ENCODE peak calls at places on chromosomes 4 and X, in seven cellular contexts. One of them, this sample, is unnamed. For H3K4me1 and H3K36me3, the result is how much of the 10 kb centered on the place peaks cover.

GRCh38 chr4:113212613-113213012 is 163.2 kb downstream of the ANK2 start:
- DNase-seq in left ventricle myocardium inferior: no peak
- DNase-seq in pancreas: no peak
- DNase-seq in breast epithelium: no peak
- DNase-seq in OCI-LY7: no peak
- DNase-seq in esophagus squamous epithelium: no peak
- DNase-seq in lower lobe of right lung: no peak
- DNase-seq in this sample: no peak

GRCh38 chrX:140701480-140701879 is 8.1 kb upstream of the LINC00632 start:
- DNase-seq in left ventricle myocardium inferior: no peak
- DNase-seq in pancreas: no peak
- DNase-seq in breast epithelium: no peak
- DNase-seq in OCI-LY7: no peak
- DNase-seq in esophagus squamous epithelium: no peak
- DNase-seq in lower lobe of right lung: no peak
- DNase-seq in this sample: no peak

GRCh38 chrX:149939271-149940014 is 1.2 kb upstream of the EOLA2 start:
- DNase-seq in left ventricle myocardium inferior: peak
- DNase-seq in pancreas: peak
- DNase-seq in breast epithelium: peak
- DNase-seq in OCI-LY7: peak
- DNase-seq in esophagus squamous epithelium: peak
- DNase-seq in lower lobe of right lung: peak
- DNase-seq in this sample: peak

GRCh38 chr4:134201216-134202098 is at the start of gene PABPC4L:
- DNase-seq in left ventricle myocardium inferior: peak
- DNase-seq in pancreas: peak
- DNase-seq in breast epithelium: no peak
- DNase-seq in OCI-LY7: no peak
- DNase-seq in esophagus squamous epithelium: no peak
- DNase-seq in lower lobe of right lung: peak
- DNase-seq in this sample: no peak

GRCh38 chr4:85127653-85128052 is 161.2 kb upstream of the WDFY3 start:
- DNase-seq in left ventricle myocardium inferior: no peak
- DNase-seq in pancreas: peak
- DNase-seq in breast epithelium: no peak
- DNase-seq in OCI-LY7: peak
- DNase-seq in esophagus squamous epithelium: no peak
- DNase-seq in lower lobe of right lung: no peak
- DNase-seq in this sample: no peak

GRCh38 chr4:41620594-41621256 is 82.8 kb downstream of the LIMCH1 start:
- DNase-seq in left ventricle myocardium inferior: no peak
- DNase-seq in pancreas: no peak
- DNase-seq in breast epithelium: no peak
- DNase-seq in OCI-LY7: no peak
- DNase-seq in esophagus squamous epithelium: no peak
- DNase-seq in lower lobe of right lung: no peak
- DNase-seq in this sample: no peak

GRCh38 chrX:68992998-68993397 is 164.2 kb downstream of the EFNB1 start:
- DNase-seq in left ventricle myocardium inferior: no peak
- DNase-seq in pancreas: no peak
- DNase-seq in breast epithelium: no peak
- DNase-seq in OCI-LY7: no peak
- DNase-seq in esophagus squamous epithelium: no peak
- DNase-seq in lower lobe of right lung: no peak
- DNase-seq in this sample: no peak

GRCh38 chr4:161952382-161952781 is 211.4 kb downstream of the FSTL5 start:
- DNase-seq in left ventricle myocardium inferior: no peak
- DNase-seq in pancreas: no peak
- DNase-seq in breast epithelium: no peak
- DNase-seq in OCI-LY7: no peak
- DNase-seq in esophagus squamous epithelium: no peak
- DNase-seq in lower lobe of right lung: no peak
- DNase-seq in this sample: no peak

GRCh38 chrX:128396601-128397000 is 344.4 kb upstream of the ACTRT1 start:
- DNase-seq in left ventricle myocardium inferior: no peak
- DNase-seq in pancreas: no peak
- DNase-seq in breast epithelium: no peak
- DNase-seq in OCI-LY7: no peak
- DNase-seq in esophagus squamous epithelium: no peak
- DNase-seq in lower lobe of right lung: no peak
- DNase-seq in this sample: no peak

GRCh38 chr4:181289203-181289602 is 954.0 kb upstream of the TENM3 start:
- DNase-seq in left ventricle myocardium inferior: no peak
- DNase-seq in pancreas: no peak
- DNase-seq in breast epithelium: no peak
- DNase-seq in OCI-LY7: no peak
- DNase-seq in esophagus squamous epithelium: no peak
- DNase-seq in lower lobe of right lung: no peak
- DNase-seq in this sample: no peak

GRCh38 chrX:44785652-44786051 is 58.2 kb upstream of the DUSP21 start:
- DNase-seq in left ventricle myocardium inferior: no peak
- DNase-seq in pancreas: no peak
- DNase-seq in breast epithelium: no peak
- DNase-seq in OCI-LY7: no peak
- DNase-seq in esophagus squamous epithelium: no peak
- DNase-seq in lower lobe of right lung: no peak
- DNase-seq in this sample: no peak
- H3K27ac ChIP-seq in left ventricle myocardium inferior: no peak
- H3K27ac ChIP-seq in pancreas: no peak
- H3K27ac ChIP-seq in breast epithelium: no peak
- H3K27ac ChIP-seq in OCI-LY7: no peak
- H3K27ac ChIP-seq in esophagus squamous epithelium: no peak
- H3K27ac ChIP-seq in lower lobe of right lung: no peak
- H3K27ac ChIP-seq in this sample: no peak

GRCh38 chrX:63743596-63743995 is 41.4 kb downstream of the ARHGEF9 start:
- DNase-seq in left ventricle myocardium inferior: no peak
- DNase-seq in pancreas: no peak
- DNase-seq in breast epithelium: no peak
- DNase-seq in OCI-LY7: peak
- DNase-seq in esophagus squamous epithelium: no peak
- DNase-seq in lower lobe of right lung: no peak
- DNase-seq in this sample: no peak
- H3K4me1 ChIP-seq in left ventricle myocardium inferior: half or more
- H3K4me1 ChIP-seq in pancreas: under half
- H3K4me1 ChIP-seq in breast epithelium: under half
- H3K4me1 ChIP-seq in OCI-LY7: under half
- H3K4me1 ChIP-seq in esophagus squamous epithelium: under half
- H3K4me1 ChIP-seq in lower lobe of right lung: under half
- H3K4me1 ChIP-seq in this sample: under half

GRCh38 chr4:151133311-151133710 is 33.9 kb downstream of the RPS3A start:
- DNase-seq in left ventricle myocardium inferior: no peak
- DNase-seq in pancreas: no peak
- DNase-seq in breast epithelium: no peak
- DNase-seq in OCI-LY7: no peak
- DNase-seq in esophagus squamous epithelium: no peak
- DNase-seq in lower lobe of right lung: no peak
- DNase-seq in this sample: no peak
- H3K36me3 ChIP-seq in left ventricle myocardium inferior: half or more
- H3K36me3 ChIP-seq in pancreas: under half
- H3K36me3 ChIP-seq in breast epithelium: under half
- H3K36me3 ChIP-seq in OCI-LY7: under half
- H3K36me3 ChIP-seq in esophagus squamous epithelium: half or more
- H3K36me3 ChIP-seq in lower lobe of right lung: half or more
- H3K36me3 ChIP-seq in this sample: under half

DNA sequence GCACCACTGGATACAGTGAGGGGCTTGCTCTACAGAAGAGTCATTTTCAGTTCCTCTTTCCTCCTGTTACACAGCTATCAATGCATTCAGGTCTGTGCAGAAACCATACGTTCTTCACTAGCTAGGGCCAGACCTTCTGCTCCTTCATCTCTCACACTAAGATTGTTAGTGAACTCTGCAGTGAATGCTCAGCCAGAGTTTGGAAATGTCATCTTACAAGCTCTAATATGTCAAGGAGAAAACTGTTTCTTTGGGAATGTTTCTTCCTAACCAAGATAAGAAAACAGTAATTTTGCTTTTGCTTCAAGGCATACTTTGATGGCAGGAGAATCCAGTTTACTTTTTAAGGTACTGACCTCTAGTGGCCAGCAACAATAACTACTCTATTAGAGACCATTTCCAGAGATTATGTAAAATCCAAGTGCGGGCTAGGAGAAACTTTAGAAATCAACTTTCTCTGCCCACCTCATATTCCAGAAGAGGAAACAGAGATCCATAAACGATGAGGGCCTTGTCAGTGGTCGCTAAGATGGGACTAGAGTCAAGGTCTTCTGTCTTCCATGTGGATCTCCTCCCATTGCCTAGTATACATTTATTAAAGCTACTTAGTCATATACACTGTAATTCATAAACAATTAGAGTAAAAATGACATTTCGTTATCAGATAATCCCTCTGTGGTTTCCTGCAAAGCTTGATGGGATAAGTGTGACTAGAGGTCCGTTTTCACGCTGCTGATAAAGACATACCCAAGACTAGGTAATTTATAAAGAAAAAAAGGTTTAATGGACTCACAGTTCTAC is 12.1 kb upstream of the CC2D2A start:
- DNase-seq in left ventricle myocardium inferior: no peak
- DNase-seq in pancreas: no peak
- DNase-seq in breast epithelium: no peak
- DNase-seq in OCI-LY7: peak
- DNase-seq in esophagus squamous epithelium: no peak
- DNase-seq in lower lobe of right lung: no peak
- DNase-seq in this sample: no peak
- H3K27ac ChIP-seq in left ventricle myocardium inferior: peak
- H3K27ac ChIP-seq in pancreas: no peak
- H3K27ac ChIP-seq in breast epithelium: no peak
- H3K27ac ChIP-seq in OCI-LY7: no peak
- H3K27ac ChIP-seq in esophagus squamous epithelium: peak
- H3K27ac ChIP-seq in lower lobe of right lung: no peak
- H3K27ac ChIP-seq in this sample: peak

DNA sequence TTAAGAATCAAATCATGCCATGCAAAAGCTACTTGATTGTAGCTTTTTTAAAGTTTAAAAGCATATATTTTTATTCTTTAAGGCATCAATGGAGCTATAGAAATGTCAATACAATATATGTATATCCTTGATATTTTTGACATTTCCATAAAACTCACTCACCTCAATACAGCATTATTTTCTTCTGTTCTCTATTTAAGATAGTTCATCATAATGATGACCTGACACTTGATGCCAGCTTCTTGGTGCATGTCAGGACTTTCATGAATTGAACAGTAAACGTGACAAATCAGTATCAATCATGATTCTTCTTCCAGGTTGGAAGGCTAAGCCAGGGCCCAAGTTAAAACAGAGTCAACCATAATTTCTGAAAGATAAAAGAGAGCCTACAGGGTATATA is 33.6 kb upstream of the ATP8A1 start:
- DNase-seq in left ventricle myocardium inferior: no peak
- DNase-seq in pancreas: no peak
- DNase-seq in breast epithelium: no peak
- DNase-seq in OCI-LY7: no peak
- DNase-seq in esophagus squamous epithelium: no peak
- DNase-seq in lower lobe of right lung: no peak
- DNase-seq in this sample: no peak
- H3K4me1 ChIP-seq in left ventricle myocardium inferior: under half
- H3K4me1 ChIP-seq in pancreas: under half
- H3K4me1 ChIP-seq in breast epithelium: under half
- H3K4me1 ChIP-seq in OCI-LY7: under half
- H3K4me1 ChIP-seq in esophagus squamous epithelium: under half
- H3K4me1 ChIP-seq in lower lobe of right lung: under half
- H3K4me1 ChIP-seq in this sample: under half

DNA sequence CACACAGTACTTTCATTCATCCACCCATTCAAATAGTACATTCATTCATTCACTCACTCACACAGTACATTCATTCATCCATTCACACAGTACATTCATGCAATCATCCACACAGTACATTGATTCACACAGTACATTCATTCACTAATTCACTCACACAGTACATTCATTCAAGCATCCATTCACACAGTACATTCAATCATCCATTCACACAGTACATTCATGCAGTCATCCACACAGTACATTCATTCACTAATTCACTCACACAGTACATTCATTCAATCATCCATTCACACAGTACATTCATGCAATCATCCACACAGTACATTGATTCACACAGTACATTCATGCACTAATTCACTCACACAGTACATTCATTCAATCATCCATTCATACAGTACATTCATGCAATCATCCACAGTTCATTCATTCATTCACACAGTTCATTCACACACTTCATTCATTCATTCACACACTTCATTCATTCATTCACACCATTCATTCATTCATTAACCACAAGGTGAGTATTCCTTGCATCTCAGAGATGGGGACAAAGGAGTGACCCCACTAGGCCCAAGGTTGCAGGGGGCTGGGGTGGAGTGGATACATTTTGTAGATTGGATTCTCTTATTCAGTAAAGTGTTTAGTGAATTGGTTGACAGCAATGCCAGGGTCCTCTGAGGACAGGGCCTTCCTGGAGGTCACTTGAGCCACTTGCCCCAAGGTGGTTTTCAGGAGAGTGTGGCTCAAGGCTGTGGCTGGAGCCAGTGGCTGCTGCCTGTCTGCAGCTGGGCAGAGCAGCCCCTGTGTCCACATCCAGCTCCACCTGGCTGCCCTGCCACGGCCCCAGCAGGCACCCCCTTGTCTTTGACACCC is 4.3 kb upstream of the SPON2 start:
- DNase-seq in left ventricle myocardium inferior: no peak
- DNase-seq in pancreas: no peak
- DNase-seq in breast epithelium: no peak
- DNase-seq in OCI-LY7: no peak
- DNase-seq in esophagus squamous epithelium: no peak
- DNase-seq in lower lobe of right lung: no peak
- DNase-seq in this sample: no peak
- H3K36me3 ChIP-seq in left ventricle myocardium inferior: under half
- H3K36me3 ChIP-seq in pancreas: under half
- H3K36me3 ChIP-seq in breast epithelium: under half
- H3K36me3 ChIP-seq in OCI-LY7: under half
- H3K36me3 ChIP-seq in esophagus squamous epithelium: under half
- H3K36me3 ChIP-seq in lower lobe of right lung: under half
- H3K36me3 ChIP-seq in this sample: under half

GRCh38 chr4:153427363-153428071 is 38.6 kb upstream of the TMEM131L start:
- DNase-seq in left ventricle myocardium inferior: no peak
- DNase-seq in pancreas: no peak
- DNase-seq in breast epithelium: no peak
- DNase-seq in OCI-LY7: peak
- DNase-seq in esophagus squamous epithelium: no peak
- DNase-seq in lower lobe of right lung: no peak
- DNase-seq in this sample: no peak
- H3K27ac ChIP-seq in left ventricle myocardium inferior: no peak
- H3K27ac ChIP-seq in pancreas: no peak
- H3K27ac ChIP-seq in breast epithelium: no peak
- H3K27ac ChIP-seq in OCI-LY7: peak
- H3K27ac ChIP-seq in esophagus squamous epithelium: peak
- H3K27ac ChIP-seq in lower lobe of right lung: no peak
- H3K27ac ChIP-seq in this sample: no peak